ENCODE peak calls at places on chromosomes 13 and 19, in eight cellular contexts. W, Y, E, F, G, V, A and L are unnamed samples.

GRCh38 chr13:27353166-27353583 is 71.2 kb upstream of the GTF3A start:
- DNase-seq in Y (no peak), G (no peak), E (no peak), V (no peak), W (no peak), A (no peak), F (peak), L (no peak)

GRCh38 chr13:87356314-87356713 is 314.9 kb upstream of the SLITRK5 start:
- DNase-seq in Y (no peak), G (no peak), F (no peak), A (no peak), E (no peak), W (no peak), V (no peak), L (no peak)

GRCh38 chr13:24605923-24606372 is 74.3 kb upstream of the ATP12A start:
- DNase-seq in G (no peak), W (no peak), V (no peak), E (no peak), F (no peak), Y (no peak), A (no peak), L (no peak)

GRCh38 chr19:46478356-46478986 is 7.1 kb upstream of the PNMA8A start:
- DNase-seq in V (no peak), Y (no peak), F (peak), E (no peak), G (no peak), W (no peak), A (no peak), L (no peak)

GRCh38 chr19:47417107-47417745 is 2.1 kb downstream of the MEIS3 start:
- DNase-seq in E (no peak), Y (no peak), A (no peak), F (no peak), W (no peak), V (no peak), G (no peak), L (no peak)

GRCh38 chr19:10087296-10088061 is 1.4 kb downstream of the SHFL start:
- DNase-seq in F (no peak), E (no peak), Y (no peak), G (no peak), V (no peak), W (no peak), A (no peak), L (no peak)

GRCh38 chr13:99067160-99067985 is 89.5 kb upstream of the DOCK9 start:
- DNase-seq in E (no peak), F (no peak), V (no peak), Y (peak), A (no peak), G (no peak), W (no peak), L (no peak)

GRCh38 chr19:14023404-14024235 is 4.3 kb upstream of the RLN3 start:
- DNase-seq in V (no peak), G (no peak), W (peak), Y (peak), E (peak), A (no peak), F (peak), L (peak)

GRCh38 chr13:30978981-30979956 is 46.8 kb downstream of the TEX26 start:
- DNase-seq in W (no peak), G (peak), F (peak), A (no peak), E (peak), Y (no peak), V (no peak), L (peak)

GRCh38 chr19:39434123-39435076 is 1.3 kb downstream of the RPS16 start:
- DNase-seq in W (no peak), E (no peak), A (no peak), V (no peak), Y (no peak), G (no peak), F (no peak), L (no peak)

GRCh38 chr13:93963266-93964131 is 516.0 kb downstream of the DCT start:
- DNase-seq in Y (peak), W (no peak), A (no peak), G (no peak), V (no peak), E (no peak), F (peak), L (no peak)